ENCODE peak calls at places on chromosomes 12 and 14, in eight cellular contexts. V, C, Q, Z, M, L, D and W are unnamed samples.

GRCh38 chr14:95862243-95862642 is 14.4 kb upstream of the TUNAR start:
- DNase-seq in V (peak; percentile 2), C (no peak), Q (no peak), Z (peak; percentile 16), M (no peak), L (no peak), D (no peak), W (no peak)

GRCh38 chr12:752673-753400 is 458 bp downstream of the WNK1 start:
- DNase-seq in V (peak; percentile 38), C (no peak), Q (peak; percentile 27), Z (peak; percentile 32), M (no peak), L (no peak), D (peak; percentile 82), W (no peak)

GRCh38 chr12:106585862-106586534 is 3.2 kb downstream of the RFX4 start:
- DNase-seq in V (no peak), C (no peak), Q (no peak), Z (peak; percentile 20), M (no peak), L (no peak), D (no peak), W (no peak)

GRCh38 chr12:114746297-114747074 is 62.5 kb upstream of the TBX3 start:
- DNase-seq in V (peak; percentile 36), C (no peak), Q (peak; percentile 17), Z (no peak), M (no peak), L (peak; percentile 26), D (no peak), W (no peak)

GRCh38 chr12:44960856-44961255 is 84.7 kb upstream of the NELL2 start:
- DNase-seq in V (no peak), C (no peak), Q (no peak), Z (no peak), M (no peak), L (no peak), D (no peak), W (no peak)

GRCh38 chr12:40093512-40093911 is 12.4 kb downstream of the SLC2A13 start:
- DNase-seq in V (no peak), C (no peak), Q (no peak), Z (no peak), M (no peak), L (no peak), D (no peak), W (no peak)

GRCh38 chr14:92950773-92951172 is 27.8 kb downstream of the CHGA start:
- DNase-seq in V (no peak), C (no peak), Q (no peak), Z (peak; percentile 42), M (no peak), L (no peak), D (no peak), W (no peak)

GRCh38 chr12:79655036-79655435 is 35.7 kb downstream of the PAWR start:
- DNase-seq in V (no peak), C (no peak), Q (no peak), Z (no peak), M (no peak), L (no peak), D (no peak), W (no peak)

GRCh38 chr12:93274937-93275336 is 102.8 kb upstream of the NUDT4 start:
- DNase-seq in V (no peak), C (no peak), Q (no peak), Z (no peak), M (no peak), L (no peak), D (no peak), W (no peak)

GRCh38 chr12:109677323-109677722 is 36.3 kb upstream of the FAM222A start:
- DNase-seq in V (no peak), C (no peak), Q (no peak), Z (no peak), M (no peak), L (no peak), D (no peak), W (no peak)

GRCh38 chr12:51263341-51263740 is 6.9 kb downstream of the SMAGP start:
- DNase-seq in V (no peak), C (no peak), Q (no peak), Z (no peak), M (no peak), L (no peak), D (no peak), W (no peak)

GRCh38 chr12:51264297-51264696 is 5.9 kb downstream of the SMAGP start:
- DNase-seq in V (no peak), C (no peak), Q (no peak), Z (no peak), M (no peak), L (no peak), D (no peak), W (no peak)

GRCh38 chr12:51265024-51265423 is 5.2 kb downstream of the SMAGP start:
- DNase-seq in V (no peak), C (no peak), Q (no peak), Z (no peak), M (no peak), L (no peak), D (no peak), W (no peak)

GRCh38 chr12:51262758-51263177 is 7.4 kb downstream of the SMAGP start:
- DNase-seq in V (peak; percentile 15), C (no peak), Q (peak; percentile 45), Z (peak; percentile 81), M (peak; percentile 46), L (no peak), D (peak; percentile 58), W (no peak)
- TF ChIP-seq CTCF in V (peak; percentile 33), C (peak; percentile 49), Q (no peak), Z (peak; percentile 69), M (peak; percentile 66), L (no peak), D (peak; percentile 25), W (peak; percentile 47)

DNA sequence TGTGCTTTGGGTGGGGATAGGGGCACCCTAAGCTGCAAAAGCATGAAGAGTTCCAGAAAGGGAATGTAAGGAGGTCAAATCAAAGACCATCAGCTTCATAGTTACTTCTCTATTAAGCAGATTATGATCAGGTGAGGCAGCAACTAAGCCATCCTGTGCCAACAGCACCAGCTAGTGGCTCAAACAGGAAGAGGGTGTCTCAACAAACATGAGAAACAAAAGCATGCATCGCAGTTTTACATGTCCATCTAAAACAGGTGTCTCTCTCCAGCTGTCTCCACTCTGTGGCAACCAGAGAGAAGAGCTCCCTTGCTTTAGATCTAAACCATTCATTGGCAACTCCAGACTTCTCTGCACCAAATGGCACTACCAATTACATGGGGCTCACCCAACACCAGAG is 52.9 kb downstream of the ACTN1 start:
- DNase-seq in V (no peak), C (no peak), Q (no peak), Z (no peak), M (no peak), L (no peak), D (no peak), W (no peak)
- TF ChIP-seq CTCF in V (peak; percentile 71), C (peak; percentile 75), Q (peak; percentile 30), Z (peak; percentile 45), M (peak; percentile 23), L (peak; percentile 18), D (no peak), W (peak; percentile 74)

GRCh38 chr12:62934799-62935674 is at the start of gene PPM1H:
- DNase-seq in V (peak; percentile 41), C (no peak), Q (peak; percentile 9), Z (peak; percentile 33), M (peak; percentile 96), L (peak; percentile 29), D (peak; percentile 87), W (no peak)
- TF ChIP-seq CTCF in V (peak; percentile 38), C (no peak), Q (peak; percentile 32), Z (peak; percentile 29), M (peak; percentile 61), L (peak; percentile 20), D (peak; percentile 63), W (peak; percentile 50)

GRCh38 chr14:53772936-53773335 is 183.7 kb downstream of the BMP4 start:
- DNase-seq in V (no peak), C (no peak), Q (no peak), Z (no peak), M (no peak), L (no peak), D (no peak), W (no peak)
- TF ChIP-seq CTCF in V (no peak), C (no peak), Q (no peak), Z (no peak), M (no peak), L (no peak), D (no peak), W (no peak)

GRCh38 chr12:121383601-121384019 is 16.3 kb upstream of the RNF34 start:
- DNase-seq in V (no peak), C (no peak), Q (no peak), Z (no peak), M (no peak), L (no peak), D (no peak), W (no peak)
- TF ChIP-seq CTCF in V (peak; percentile 19), C (no peak), Q (no peak), Z (peak; percentile 19), M (peak; percentile 26), L (no peak), D (no peak), W (peak; percentile 20)

GRCh38 chr12:119444462-119445044 is 110.0 kb downstream of the CCDC60 start:
- DNase-seq in V (peak; percentile 16), C (no peak), Q (peak; percentile 43), Z (peak; percentile 88), M (peak; percentile 46), L (peak; percentile 13), D (peak; percentile 46), W (no peak)
- TF ChIP-seq CTCF in V (peak; percentile 50), C (peak; percentile 54), Q (peak; percentile 64), Z (peak; percentile 99), M (peak; percentile 73), L (no peak), D (peak; percentile 85), W (peak; percentile 96)

GRCh38 chr12:27521066-27521465 is 2.9 kb upstream of the PPFIBP1 start:
- DNase-seq in V (no peak), C (no peak), Q (peak; percentile 95), Z (peak; percentile 49), M (no peak), L (peak; percentile 62), D (no peak), W (no peak)
- TF ChIP-seq CTCF in V (no peak), C (no peak), Q (no peak), Z (no peak), M (no peak), L (no peak), D (no peak), W (no peak)

DNA sequence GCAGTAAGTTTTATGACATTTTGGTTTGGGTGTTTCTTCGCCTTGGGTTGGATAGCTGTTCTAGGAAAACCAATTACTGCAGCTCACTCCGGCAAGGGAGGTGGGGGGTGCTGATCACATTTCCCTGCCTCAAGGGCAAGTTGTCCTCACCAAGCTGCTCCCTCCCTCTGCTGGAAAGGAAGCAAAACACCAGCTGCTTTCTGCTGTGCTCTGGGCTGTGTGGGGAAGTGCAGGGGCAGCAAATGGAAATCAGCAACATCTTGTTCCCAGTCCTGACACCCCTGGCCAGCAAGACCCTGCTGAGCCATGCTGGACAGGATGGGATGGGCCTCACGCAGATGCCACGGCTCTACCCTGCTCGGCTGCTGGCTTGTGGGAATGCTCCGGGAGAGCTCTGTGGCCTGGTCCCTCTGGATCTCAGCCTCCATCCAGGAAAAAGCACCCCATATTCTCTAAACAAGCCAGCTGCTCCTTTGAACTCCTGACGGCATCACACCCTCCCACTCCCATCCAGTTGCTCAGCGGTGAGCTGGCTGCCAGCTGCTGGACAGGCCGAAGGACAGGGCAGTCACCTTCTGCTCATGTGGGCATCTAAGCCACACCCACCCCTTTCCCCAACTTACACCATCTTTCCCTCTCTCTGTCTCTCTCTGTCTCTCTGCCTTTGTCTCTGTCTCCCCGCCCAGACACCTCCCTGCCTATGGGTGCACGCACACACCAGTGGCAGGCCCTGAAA is 52.4 kb upstream of the EIF5 start:
- DNase-seq in V (peak; percentile 79), C (no peak), Q (peak; percentile 59), Z (peak; percentile 77), M (peak; percentile 62), L (peak; percentile 56), D (no peak), W (no peak)
- TF ChIP-seq CTCF in V (peak; percentile 82), C (peak; percentile 29), Q (peak; percentile 51), Z (peak; percentile 59), M (peak; percentile 25), L (peak; percentile 55), D (peak; percentile 24), W (peak; percentile 65)